ENCODE peak calls at places on chromosomes 6 and 20, in six cellular contexts. D is upper lobe of left lung, T is HCT116, M is K562, N is GM12878, L is HepG2. F is an unnamed sample.

GRCh38 chr20:5657190-5657872 is 92.9 kb upstream of the SHLD1 start:
- ATAC-seq in D (peak; percentile 74), T (no peak), M (peak; percentile 30), N (no peak), L (peak; percentile 75), F (peak; percentile 70)

GRCh38 chr6:11714798-11715285 is 63.8 kb downstream of the ADTRP start:
- ATAC-seq in D (no peak), T (no peak), M (no peak), N (no peak), L (no peak), F (no peak)

GRCh38 chr6:106724337-106724736 is 95.0 kb downstream of the QRSL1 start:
- ATAC-seq in D (no peak), T (no peak), M (no peak), N (no peak), L (no peak), F (no peak)

GRCh38 chr6:143163621-143164020 is 102.9 kb downstream of the AIG1 start:
- ATAC-seq in D (no peak), T (no peak), M (peak; percentile 6), N (no peak), L (no peak), F (no peak)

GRCh38 chr6:44222987-44223470 is 366 bp upstream of the SLC29A1 start:
- ATAC-seq in D (no peak), T (peak; percentile 26), M (no peak), N (no peak), L (no peak), F (no peak)

GRCh38 chr20:59135093-59135492 is 28.5 kb upstream of the ZNF831 start:
- ATAC-seq in D (no peak), T (no peak), M (no peak), N (no peak), L (no peak), F (no peak)

GRCh38 chr6:15473741-15474161 is 189.1 kb downstream of the DTNBP1 start:
- ATAC-seq in D (peak; percentile 49), T (no peak), M (no peak), N (no peak), L (no peak), F (peak; percentile 30)

GRCh38 chr20:49894073-49894470 is 21.3 kb downstream of the SPATA2 start:
- ATAC-seq in D (no peak), T (no peak), M (no peak), N (peak; percentile 81), L (no peak), F (no peak)

GRCh38 chr6:49401063-49401462 is 62.0 kb downstream of the MMUT start:
- ATAC-seq in D (no peak), T (no peak), M (no peak), N (no peak), L (no peak), F (no peak)

GRCh38 chr6:29953001-29953436 is 10.7 kb downstream of the HLA-A start:
- ATAC-seq in D (no peak), T (peak; percentile 83), M (no peak), N (no peak), L (no peak), F (peak; percentile 45)

GRCh38 chr20:63333241-63333836 is 27.8 kb downstream of the CHRNA4 start:
- ATAC-seq in D (no peak), T (no peak), M (no peak), N (no peak), L (no peak), F (no peak)

GRCh38 chr20:49989234-49990065 is 6.7 kb downstream of the SNAI1 start:
- ATAC-seq in D (peak; percentile 62), T (no peak), M (peak; percentile 62), N (no peak), L (peak; percentile 5), F (peak; percentile 74)

GRCh38 chr6:130362128-130362527 is 3.7 kb upstream of the TMEM200A start:
- ATAC-seq in D (no peak), T (no peak), M (no peak), N (no peak), L (no peak), F (no peak)

GRCh38 chr6:148867851-148868250 is 121.0 kb downstream of the UST start:
- ATAC-seq in D (no peak), T (no peak), M (no peak), N (peak; percentile 23), L (no peak), F (no peak)

GRCh38 chr20:24978493-24978892 is 14.1 kb downstream of the APMAP start:
- ATAC-seq in D (no peak), T (no peak), M (no peak), N (no peak), L (no peak), F (no peak)

GRCh38 chr20:20440473-20440872 is 72.6 kb downstream of the INSM1 start:
- ATAC-seq in D (no peak), T (no peak), M (no peak), N (no peak), L (no peak), F (no peak)

GRCh38 chr20:50342638-50343102 is 152.0 kb downstream of the CEBPB start:
- ATAC-seq in D (no peak), T (no peak), M (no peak), N (no peak), L (no peak), F (no peak)

GRCh38 chr20:51457281-51457932 is 85.1 kb downstream of the NFATC2 start:
- ATAC-seq in D (peak; percentile 88), T (peak; percentile 29), M (no peak), N (no peak), L (no peak), F (peak; percentile 61)

GRCh38 chr6:30690403-30691207 is at the start of gene NRM:
- ATAC-seq in D (peak; percentile 84), T (peak; percentile 68), M (peak; percentile 68), N (peak; percentile 38), L (peak; percentile 75), F (peak; percentile 75)

GRCh38 chr6:122569372-122569771 is 40.8 kb upstream of the PKIB start:
- ATAC-seq in D (no peak), T (peak; percentile 38), M (no peak), N (peak; percentile 27), L (no peak), F (no peak)

GRCh38 chr6:145012039-145012662 is 723.2 kb downstream of the EPM2A start:
- ATAC-seq in D (no peak), T (no peak), M (no peak), N (no peak), L (no peak), F (no peak)

GRCh38 chr20:25052255-25053206 is 5.4 kb downstream of the ACSS1 start:
- ATAC-seq in D (no peak), T (no peak), M (no peak), N (peak; percentile 8), L (no peak), F (peak; percentile 62)

GRCh38 chr20:62134735-62135231 is 8.4 kb downstream of the PSMA7 start:
- ATAC-seq in D (peak; percentile 53), T (no peak), M (no peak), N (no peak), L (peak; percentile 79), F (peak; percentile 67)
- TF ChIP-seq POLR2A in D (no peak), T (no peak), M (no peak), N (peak; percentile 64), L (peak; percentile 69), F (no peak)

DNA sequence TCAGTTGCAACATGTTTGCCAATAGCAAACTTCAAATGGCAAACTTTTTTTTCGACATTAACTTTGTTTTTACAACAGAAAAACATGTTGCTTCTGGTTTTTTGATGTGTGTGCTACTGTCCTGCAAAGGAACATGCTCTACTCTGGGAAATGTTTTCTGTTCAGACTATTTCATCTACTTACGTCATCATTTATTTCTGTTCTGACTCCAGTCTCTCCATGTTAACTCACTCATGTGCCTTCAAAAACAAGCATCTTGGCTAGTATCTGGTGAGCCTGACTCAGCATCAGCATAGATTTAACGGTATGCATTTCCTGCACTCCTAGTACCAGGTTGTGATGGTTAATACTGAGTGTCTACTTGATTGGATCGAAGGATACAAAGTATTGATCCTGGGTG is 36.1 kb upstream of the MAP7 start:
- ATAC-seq in D (peak; percentile 55), T (no peak), M (peak; percentile 45), N (no peak), L (no peak), F (peak; percentile 91)
- TF ChIP-seq POLR2AphosphoS5 in D (no peak), T (no peak), M (no peak), N (no peak), L (no peak), F (peak; percentile 32)

DNA sequence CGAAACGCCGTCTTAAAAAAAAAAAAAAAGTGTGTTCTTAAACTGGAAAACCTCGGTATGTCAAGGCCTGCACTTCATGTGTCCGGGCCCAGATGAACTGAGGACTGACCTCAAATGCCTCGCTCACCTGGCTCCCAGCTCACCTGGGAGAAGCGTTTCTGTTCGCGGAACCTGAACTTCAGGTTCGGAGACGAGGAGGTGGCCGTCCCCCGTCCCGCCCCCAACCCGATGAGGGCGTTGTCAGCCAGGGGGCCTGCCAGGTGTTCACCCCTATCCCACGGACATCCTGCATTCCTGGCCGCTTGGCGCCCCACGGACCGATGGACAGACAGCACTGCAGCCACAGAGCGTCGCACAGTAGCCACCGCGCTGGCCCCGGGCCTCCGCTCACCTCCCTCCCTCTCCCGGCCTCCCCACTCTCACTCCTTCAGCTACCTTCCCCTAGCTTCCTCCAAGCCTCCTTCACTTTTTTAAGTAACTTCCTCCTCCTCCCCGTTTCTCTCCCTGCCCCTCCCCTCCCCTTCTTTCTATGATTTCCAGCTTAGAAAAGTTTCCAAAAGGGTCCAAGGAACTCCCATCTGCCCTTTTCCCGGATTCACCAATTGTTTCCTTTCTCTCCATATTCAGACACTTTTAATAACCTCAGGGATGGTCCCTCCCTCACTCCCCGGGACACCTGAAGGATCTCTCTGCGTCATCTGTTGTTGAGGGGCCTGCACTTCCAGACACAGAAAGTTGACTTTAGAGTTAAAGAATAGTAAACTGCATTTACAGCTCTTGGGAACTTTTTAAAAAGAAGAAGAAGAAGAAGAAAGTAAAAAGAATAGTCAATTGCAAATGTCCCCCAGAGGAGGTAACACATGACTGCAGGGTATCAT is 22.7 kb upstream of the MCM3 start:
- ATAC-seq in D (peak; percentile 25), T (no peak), M (no peak), N (peak; percentile 3), L (no peak), F (no peak)
- H3K4me3 ChIP-seq in D (no peak overlapping the region), T (no peak overlapping the region), M (no peak overlapping the region), N (peak overlapping the region; percentile 4), L (no peak overlapping the region), F (no peak overlapping the region)

DNA sequence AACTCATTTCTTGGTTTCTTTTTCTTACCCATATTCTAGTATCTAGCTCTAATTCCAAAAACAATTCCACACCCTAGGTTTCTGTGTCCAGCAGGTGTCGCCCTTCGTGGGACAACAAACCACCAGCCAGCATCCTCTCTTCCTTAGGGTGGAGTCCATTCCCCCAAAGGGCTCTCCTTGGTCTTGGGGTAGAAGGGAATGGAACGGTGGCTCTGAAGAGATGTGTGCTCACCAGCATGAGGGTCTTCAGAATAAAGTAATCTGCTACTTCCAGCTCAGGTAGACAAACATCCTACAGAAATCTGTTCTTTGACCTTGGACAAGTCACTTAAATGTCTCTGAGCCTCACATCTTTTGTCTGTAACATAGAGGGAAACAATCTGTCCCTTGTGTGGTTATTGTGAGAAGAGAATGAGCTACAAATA is 7.2 kb downstream of the HLA-DMB start:
- ATAC-seq in D (peak; percentile 86), T (peak; percentile 92), M (peak; percentile 92), N (peak; percentile 70), L (peak; percentile 65), F (peak; percentile 72)
- TF ChIP-seq POLR2A in D (no peak), T (no peak), M (no peak), N (peak; percentile 46), L (no peak), F (no peak)

F was measured in gastroesophageal sphincter.